ENCODE peak calls at places on chromosomes 3 and 15, in nine cellular contexts. C is naive thymus-derived CD4-positive, alpha-beta T cell; W is mammary epithelial cell; O is esophagus squamous epithelium; K is CD8-positive, alpha-beta T cell; T is A549; J is pancreas; L is tibial nerve; M is psoas muscle. H is an unnamed sample.
A peak's percentile ranks its signal among the peaks of the same experiment; 100 is the strongest.

GRCh38 chr3:153977148-153977547 is 144.0 kb upstream of the ARHGEF26 start:
- DNase-seq in C (no peak), W (no peak), O (no peak), K (no peak), T (no peak), J (no peak), L (peak; percentile 45), M (no peak), H (no peak)

GRCh38 chr15:56732881-56733130 is 503 bp downstream of the ZNF280D start:
- DNase-seq in C (no peak), W (no peak), O (no peak), K (no peak), T (no peak), J (no peak), L (peak; percentile 47), M (no peak), H (no peak)

GRCh38 chr3:30140356-30140755 is 466.0 kb upstream of the TGFBR2 start:
- DNase-seq in C (no peak), W (no peak), O (no peak), K (no peak), T (no peak), J (no peak), L (no peak), M (no peak), H (no peak)

GRCh38 chr3:132210476-132211346 is 106.5 kb upstream of the ACP3 start:
- DNase-seq in C (no peak), W (peak; percentile 41), O (no peak), K (no peak), T (peak; percentile 44), J (peak; percentile 59), L (no peak), M (no peak), H (no peak)

GRCh38 chr3:134235677-134236076 is 15.0 kb downstream of the RYK start:
- DNase-seq in C (no peak), W (peak; percentile 41), O (no peak), K (no peak), T (no peak), J (no peak), L (no peak), M (no peak), H (no peak)

GRCh38 chr3:76570436-76571057 is 469.4 kb upstream of the ROBO2 start:
- DNase-seq in C (no peak), W (no peak), O (no peak), K (no peak), T (peak; percentile 2), J (no peak), L (no peak), M (no peak), H (no peak)

GRCh38 chr15:39585871-39586301 is 5.0 kb downstream of the THBS1 start:
- DNase-seq in C (no peak), W (no peak), O (no peak), K (no peak), T (no peak), J (no peak), L (no peak), M (no peak), H (peak; percentile 48)

GRCh38 chr3:187025656-187026320 is 95.5 kb downstream of the ST6GAL1 start:
- DNase-seq in C (peak; percentile 35), W (no peak), O (no peak), K (no peak), T (no peak), J (no peak), L (no peak), M (no peak), H (no peak)

GRCh38 chr15:41022487-41023090 is 69.3 kb downstream of the CHAC1 start:
- DNase-seq in C (peak; percentile 50), W (peak; percentile 16), O (no peak), K (peak; percentile 7), T (peak; percentile 51), J (peak; percentile 36), L (peak; percentile 26), M (no peak), H (peak; percentile 55)

GRCh38 chr3:183564046-183564445 is 8.5 kb upstream of the KLHL6 start:
- DNase-seq in C (no peak), W (no peak), O (no peak), K (no peak), T (no peak), J (no peak), L (no peak), M (no peak), H (no peak)

GRCh38 chr3:173371848-173372487 is 25.6 kb upstream of the NLGN1 start:
- DNase-seq in C (no peak), W (peak; percentile 9), O (no peak), K (no peak), T (peak; percentile 10), J (peak; percentile 32), L (peak; percentile 63), M (no peak), H (peak; percentile 33)

GRCh38 chr3:102089904-102090492 is 240.7 kb downstream of the NFKBIZ start:
- DNase-seq in C (no peak), W (peak; percentile 52), O (no peak), K (no peak), T (peak; percentile 91), J (no peak), L (no peak), M (no peak), H (no peak)

GRCh38 chr15:101482526-101483371 is 6.8 kb downstream of the PCSK6 start:
- DNase-seq in C (no peak), W (peak; percentile 52), O (no peak), K (no peak), T (no peak), J (no peak), L (no peak), M (peak; percentile 81), H (no peak)

GRCh38 chr3:180827171-180827570 is 85.3 kb upstream of the FXR1 start:
- DNase-seq in C (no peak), W (no peak), O (no peak), K (no peak), T (no peak), J (no peak), L (no peak), M (no peak), H (no peak)

GRCh38 chr3:132034486-132035464 is at the start of gene CPNE4:
- DNase-seq in C (peak; percentile 40), W (peak; percentile 82), O (no peak), K (peak; percentile 26), T (peak; percentile 83), J (peak; percentile 87), L (peak; percentile 58), M (peak; percentile 80), H (peak; percentile 70)

GRCh38 chr3:38578551-38578950 is 70.9 kb downstream of the SCN5A start:
- DNase-seq in C (no peak), W (no peak), O (no peak), K (no peak), T (no peak), J (no peak), L (no peak), M (no peak), H (no peak)

GRCh38 chr15:25054329-25054728 is 99.5 kb downstream of the SNRPN start:
- DNase-seq in C (no peak), W (no peak), O (no peak), K (no peak), T (no peak), J (peak; percentile 4), L (no peak), M (no peak), H (peak; percentile 23)

GRCh38 chr15:25054943-25055342 is 100.2 kb downstream of the SNRPN start:
- DNase-seq in C (no peak), W (no peak), O (no peak), K (no peak), T (no peak), J (peak; percentile 1), L (peak; percentile 1), M (no peak), H (peak; percentile 24)

GRCh38 chr15:25053000-25053815 is 98.4 kb downstream of the SNRPN start:
- DNase-seq in C (no peak), W (no peak), O (no peak), K (no peak), T (no peak), J (peak; percentile 2), L (no peak), M (no peak), H (no peak)

GRCh38 chr15:25051399-25052154 is 96.8 kb downstream of the SNRPN start:
- DNase-seq in C (no peak), W (no peak), O (no peak), K (no peak), T (no peak), J (no peak), L (no peak), M (no peak), H (no peak)

GRCh38 chr15:25052191-25052999 is 97.6 kb downstream of the SNRPN start:
- DNase-seq in C (no peak), W (no peak), O (no peak), K (no peak), T (no peak), J (peak; percentile 4), L (no peak), M (no peak), H (no peak)
- H3K9me3 ChIP-seq in C (peaks cover 65% of the 10 kb centered on the region), W (peaks cover 86% of the 10 kb centered on the region), O (peaks cover 100% of the 10 kb centered on the region), K (peaks cover 91% of the 10 kb centered on the region), T (peaks cover 70% of the 10 kb centered on the region), J (peaks cover 21% of the 10 kb centered on the region), L (peaks cover 100% of the 10 kb centered on the region), M (peaks cover 77% of the 10 kb centered on the region), H (peaks cover 97% of the 10 kb centered on the region)

GRCh38 chr15:78418681-78419080 is 19.3 kb upstream of the IREB2 start:
- DNase-seq in C (no peak), W (no peak), O (no peak), K (no peak), T (no peak), J (no peak), L (no peak), M (no peak), H (no peak)
- H3K9me3 ChIP-seq in C (no peaks in the 10 kb centered on the region), W (no peaks in the 10 kb centered on the region), O (no peaks in the 10 kb centered on the region), K (no peaks in the 10 kb centered on the region), T (no peaks in the 10 kb centered on the region), J (no peaks in the 10 kb centered on the region), L (no peaks in the 10 kb centered on the region), M (no peaks in the 10 kb centered on the region), H (no peaks in the 10 kb centered on the region)

DNA sequence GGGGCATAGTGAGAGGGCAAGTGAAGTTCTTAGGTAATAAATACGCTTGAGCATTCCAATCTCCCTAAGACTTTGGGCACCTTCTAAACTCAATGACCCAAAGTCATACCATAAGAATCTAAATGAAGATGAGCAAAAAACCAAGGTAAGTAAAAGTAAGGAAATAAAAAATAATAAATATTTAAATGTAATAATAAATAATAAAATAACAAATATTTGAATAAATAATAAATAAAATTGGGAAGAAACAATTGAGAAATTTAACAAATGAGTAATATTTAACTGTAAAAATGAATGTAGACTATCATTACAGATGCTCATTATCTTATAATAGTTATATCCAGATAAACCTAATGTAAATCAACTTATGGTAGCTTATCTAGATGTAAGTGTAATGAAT is 391.7 kb downstream of the WDR72 start:
- DNase-seq in C (no peak), W (no peak), O (no peak), K (no peak), T (no peak), J (no peak), L (no peak), M (no peak), H (no peak)
- H3K9me3 ChIP-seq in C (no peaks in the 10 kb centered on the region), W (peaks cover 3% of the 10 kb centered on the region), O (no peaks in the 10 kb centered on the region), K (no peaks in the 10 kb centered on the region), T (peaks cover 21% of the 10 kb centered on the region), J (no peaks in the 10 kb centered on the region), L (peaks cover 10% of the 10 kb centered on the region), M (no peaks in the 10 kb centered on the region), H (peaks cover 12% of the 10 kb centered on the region)

DNA sequence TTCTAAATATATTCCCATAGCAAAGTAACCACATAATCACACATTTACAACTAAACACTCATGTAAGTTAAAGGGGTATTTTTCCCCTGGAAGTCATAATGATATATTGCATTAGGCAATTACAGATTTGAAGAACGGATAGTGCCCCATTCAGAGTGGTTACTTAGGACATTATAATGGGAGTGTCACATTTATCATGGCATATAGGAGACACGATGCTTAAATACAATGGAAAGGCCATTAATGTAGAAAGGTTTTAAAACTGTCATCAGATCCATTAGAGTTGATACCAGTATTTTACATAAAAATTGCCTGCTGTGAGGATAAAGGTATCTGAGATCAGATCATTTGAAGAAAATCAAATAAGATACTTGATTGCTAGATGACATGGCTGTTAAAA is 582.0 kb upstream of the SEMA6D start:
- DNase-seq in C (no peak), W (no peak), O (no peak), K (no peak), T (no peak), J (no peak), L (no peak), M (no peak), H (no peak)
- H3K9me3 ChIP-seq in C (no peaks in the 10 kb centered on the region), W (no peaks in the 10 kb centered on the region), O (no peaks in the 10 kb centered on the region), K (no peaks in the 10 kb centered on the region), T (no peaks in the 10 kb centered on the region), J (no peaks in the 10 kb centered on the region), L (no peaks in the 10 kb centered on the region), M (no peaks in the 10 kb centered on the region), H (no peaks in the 10 kb centered on the region)

H was measured in mucosa of descending colon.